ENCODE peak calls at places on chromosomes 11 and 22, in seven cellular contexts. L is brain microvascular endothelial cell, A is MCF 10A, X is AG04450, Y is astrocyte of the spinal cord, M is mucosa of descending colon, H is suprapubic skin. I is an unnamed sample.

GRCh38 chr22:43829904-43830851 is 18.1 kb upstream of the EFCAB6 start:
- DNase-seq in L (no peak), A (no peak), X (no peak), Y (peak), M (no peak), H (peak), I (no peak)

GRCh38 chr11:61193596-61193995 is 9.7 kb upstream of the PGA3 start:
- DNase-seq in L (no peak), A (no peak), X (no peak), Y (no peak), M (no peak), H (no peak), I (no peak)

GRCh38 chr11:67411785-67412152 is 3.7 kb upstream of the CARNS1 start:
- DNase-seq in L (no peak), A (no peak), X (no peak), Y (no peak), M (no peak), H (no peak), I (no peak)

GRCh38 chr22:23751441-23751996 is 607 bp upstream of the ZNF70 start:
- DNase-seq in L (no peak), A (no peak), X (no peak), Y (peak), M (peak), H (no peak), I (no peak)

GRCh38 chr11:77039491-77040400 is 5.5 kb downstream of the B3GNT6 start:
- DNase-seq in L (peak), A (no peak), X (no peak), Y (peak), M (peak), H (peak), I (no peak)

GRCh38 chr22:49294656-49295464 is 532.8 kb downstream of the BRD1 start:
- DNase-seq in L (no peak), A (no peak), X (no peak), Y (no peak), M (no peak), H (no peak), I (no peak)

GRCh38 chr11:10792385-10793068 is 16.2 kb downstream of the EIF4G2 start:
- DNase-seq in L (peak), A (peak), X (peak), Y (peak), M (peak), H (peak), I (peak)

GRCh38 chr11:6321961-6322362 is 1.7 kb upstream of the CAVIN3 start:
- DNase-seq in L (peak), A (peak), X (no peak), Y (peak), M (no peak), H (no peak), I (peak)

GRCh38 chr22:49957826-49958461 is 2.6 kb upstream of the PIM3 start:
- DNase-seq in L (no peak), A (no peak), X (no peak), Y (no peak), M (no peak), H (peak), I (no peak)

GRCh38 chr11:102929966-102930365 is 25.6 kb downstream of the MMP13 start:
- DNase-seq in L (no peak), A (no peak), X (no peak), Y (no peak), M (no peak), H (no peak), I (no peak)

GRCh38 chr22:45579306-45579705 is 76.6 kb downstream of the FBLN1 start:
- DNase-seq in L (no peak), A (no peak), X (no peak), Y (no peak), M (no peak), H (no peak), I (no peak)

GRCh38 chr11:68373189-68373809 is 60.9 kb downstream of the LRP5 start:
- DNase-seq in L (no peak), A (no peak), X (peak), Y (peak), M (no peak), H (no peak), I (peak)

GRCh38 chr11:34745209-34745608 is 124.3 kb downstream of the EHF start:
- DNase-seq in L (no peak), A (no peak), X (no peak), Y (no peak), M (no peak), H (no peak), I (no peak)

GRCh38 chr11:20355221-20356219 is 8.0 kb upstream of the HTATIP2 start:
- DNase-seq in L (peak), A (peak), X (no peak), Y (peak), M (peak), H (no peak), I (peak)

GRCh38 chr11:70251583-70252285 is 18.8 kb upstream of the PPFIA1 start:
- DNase-seq in L (no peak), A (peak), X (no peak), Y (no peak), M (no peak), H (no peak), I (no peak)

GRCh38 chr11:2540521-2541320 is 95.9 kb downstream of the KCNQ1 start:
- DNase-seq in L (no peak), A (no peak), X (no peak), Y (no peak), M (no peak), H (peak), I (no peak)

GRCh38 chr11:130762342-130763037 is 153.8 kb downstream of the SNX19 start:
- DNase-seq in L (no peak), A (peak), X (no peak), Y (no peak), M (no peak), H (no peak), I (no peak)

GRCh38 chr11:68792400-68792955 is 41.2 kb upstream of the TESMIN start:
- DNase-seq in L (peak), A (peak), X (no peak), Y (no peak), M (no peak), H (no peak), I (no peak)

GRCh38 chr11:36467913-36468312 is 42.2 kb downstream of the TRAF6 start:
- DNase-seq in L (no peak), A (no peak), X (no peak), Y (no peak), M (no peak), H (no peak), I (no peak)

GRCh38 chr11:35014352-35014751 is 97.9 kb downstream of the PDHX start:
- DNase-seq in L (peak), A (no peak), X (peak), Y (peak), M (no peak), H (no peak), I (peak)

GRCh38 chr11:127890026-127890611 is 697.2 kb downstream of the ETS1 start:
- DNase-seq in L (no peak), A (peak), X (no peak), Y (no peak), M (no peak), H (no peak), I (peak)

GRCh38 chr22:36470162-36470993 is 11.1 kb downstream of the TXN2 start:
- DNase-seq in L (peak), A (peak), X (peak), Y (peak), M (peak), H (peak), I (peak)

GRCh38 chr22:44316393-44317162 is 3.8 kb upstream of the SHISAL1 start:
- DNase-seq in L (no peak), A (no peak), X (no peak), Y (no peak), M (no peak), H (no peak), I (no peak)

GRCh38 chr11:126188332-126189108 is 22.9 kb downstream of the RPUSD4 start:
- DNase-seq in L (no peak), A (no peak), X (no peak), Y (no peak), M (no peak), H (no peak), I (no peak)

GRCh38 chr11:56923116-56923515 is 65.6 kb upstream of the OR5AK2 start:
- DNase-seq in L (no peak), A (no peak), X (no peak), Y (no peak), M (no peak), H (no peak), I (no peak)

GRCh38 chr11:127109796-127110195 is 109.2 kb upstream of the KIRREL3 start:
- DNase-seq in L (no peak), A (no peak), X (no peak), Y (no peak), M (no peak), H (no peak), I (no peak)

GRCh38 chr11:35035894-35036408 is 103.0 kb upstream of the CD44 start:
- DNase-seq in L (peak), A (peak), X (peak), Y (peak), M (no peak), H (no peak), I (peak)

GRCh38 chr11:7651140-7651551 is 22.2 kb downstream of the CYB5R2 start:
- DNase-seq in L (peak), A (no peak), X (no peak), Y (no peak), M (peak), H (no peak), I (peak)

GRCh38 chr11:6615882-6616585 is 3.2 kb downstream of the TPP1 start:
- DNase-seq in L (peak), A (no peak), X (no peak), Y (peak), M (no peak), H (no peak), I (peak)

GRCh38 chr11:21727102-21727501 is 465.8 kb upstream of the ANO5 start:
- DNase-seq in L (no peak), A (no peak), X (no peak), Y (no peak), M (no peak), H (no peak), I (no peak)

DNA sequence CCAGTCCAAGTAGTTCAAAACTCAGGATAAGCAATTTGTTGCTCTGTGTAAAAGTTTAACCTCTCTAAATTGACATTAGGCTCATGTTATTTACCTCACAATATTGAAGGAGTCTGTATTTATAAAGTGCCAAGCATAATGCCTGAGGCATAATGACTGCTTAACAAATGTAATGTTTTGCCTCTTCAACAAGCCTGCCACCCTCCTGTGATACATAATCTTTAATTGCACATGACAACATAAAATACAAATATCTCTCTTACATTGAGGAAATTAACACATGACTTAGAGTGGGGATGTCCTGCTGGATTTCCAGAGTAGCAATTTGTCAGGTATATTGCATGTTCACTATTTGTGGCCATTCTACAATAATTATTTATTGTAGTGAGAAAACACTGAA is 469.2 kb upstream of the ANO5 start:
- DNase-seq in L (no peak), A (no peak), X (no peak), Y (no peak), M (no peak), H (no peak), I (no peak)
- TF ChIP-seq CTCF in L (no peak), A (no peak), X (no peak), Y (no peak), M (no peak), H (no peak), I (no peak)

DNA sequence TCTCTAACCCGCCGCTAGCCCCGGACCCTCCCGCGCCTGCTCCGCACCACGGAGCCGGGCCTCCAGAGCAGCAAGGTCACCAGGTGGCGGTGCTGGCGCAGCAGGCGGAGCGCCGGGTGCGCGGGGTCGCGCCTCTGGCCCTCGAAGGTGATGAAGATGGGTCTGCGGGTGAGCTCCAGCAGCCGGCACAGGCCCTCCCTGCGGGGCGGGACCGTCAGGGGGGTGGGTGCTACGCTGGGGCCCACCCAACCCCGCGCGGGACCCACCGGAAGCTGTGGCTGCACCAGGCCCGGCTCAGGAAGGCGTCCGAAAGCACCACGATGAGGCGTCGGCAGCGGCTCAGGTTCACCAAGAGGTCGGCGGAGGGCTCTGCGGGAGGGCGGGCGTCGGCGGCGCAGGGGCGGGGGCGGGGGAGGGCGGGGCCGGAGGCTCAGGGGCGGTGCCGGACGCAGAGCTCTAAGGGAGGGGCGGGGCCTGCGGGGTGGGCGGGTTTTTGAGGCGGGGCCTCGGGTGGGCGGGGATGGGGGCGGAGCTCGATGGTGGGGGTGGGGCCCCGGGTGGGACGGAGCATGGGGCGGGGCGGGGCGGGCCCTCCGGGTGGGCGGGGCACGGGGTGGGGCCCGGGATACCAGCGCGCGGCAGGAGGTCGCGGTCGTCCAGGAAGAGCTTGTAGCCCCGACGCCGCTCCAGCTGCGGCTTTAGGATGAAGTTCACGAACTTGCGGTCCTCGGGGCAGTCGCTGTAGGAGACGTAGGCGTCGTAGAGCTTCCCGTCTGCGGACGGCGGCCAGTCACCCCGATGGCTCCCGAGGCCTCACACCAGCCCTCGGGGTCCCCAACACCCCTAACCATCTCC is 7.8 kb downstream of the SIGIRR start:
- DNase-seq in L (peak), A (peak), X (peak), Y (peak), M (peak), H (peak), I (peak)
- TF ChIP-seq CTCF in L (no peak), A (no peak), X (no peak), Y (no peak), M (no peak), H (no peak), I (peak)

DNA sequence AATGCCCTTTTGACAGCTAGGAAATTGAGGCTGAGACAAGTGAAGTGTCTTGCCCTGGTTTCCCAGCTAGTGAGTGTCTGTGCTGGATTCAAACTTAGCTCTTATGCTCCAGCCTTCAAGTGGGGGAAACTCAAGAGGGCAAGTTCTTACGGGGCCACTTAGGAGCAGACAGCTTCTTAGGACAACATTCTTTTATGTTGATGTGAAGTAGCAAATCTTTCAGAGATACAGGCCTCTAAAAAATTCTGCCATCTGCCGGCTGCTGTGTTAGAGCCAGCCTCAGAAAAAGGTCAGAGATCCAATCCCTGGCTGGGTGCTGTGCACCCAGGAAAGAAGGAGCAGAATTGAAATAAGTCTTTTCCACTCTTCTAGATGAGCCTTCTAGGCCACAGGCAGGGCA is 26.6 kb downstream of the TIMP3 start:
- DNase-seq in L (no peak), A (no peak), X (no peak), Y (no peak), M (no peak), H (peak), I (no peak)
- TF ChIP-seq CTCF in L (peak), A (no peak), X (no peak), Y (peak), M (no peak), H (no peak), I (no peak)

GRCh38 chr11:47101452-47101851 is 75.2 kb downstream of the ARFGAP2 start:
- DNase-seq in L (no peak), A (no peak), X (no peak), Y (no peak), M (no peak), H (no peak), I (no peak)
- TF ChIP-seq CTCF in L (no peak), A (no peak), X (no peak), Y (no peak), M (no peak), H (no peak), I (no peak)

I was measured in HFFc6.